ENCODE peak calls at places on chromosomes 3 and 15, in six cellular contexts. Z is IMR-90, B is mesenchymal stem cell, K is H1, L is H9, Y is neuronal stem cell. G is an unnamed sample.

GRCh38 chr3:122350814-122351418 is 25.9 kb downstream of the CSTA start:
- DNase-seq in L (no peak), B (peak; percentile 4), K (no peak), Z (peak; percentile 87), Y (no peak), G (no peak)

GRCh38 chr3:106333911-106334618 is 465.3 kb upstream of the CBLB start:
- DNase-seq in L (no peak), Y (no peak), K (no peak), B (peak; percentile 61), Z (peak; percentile 75), G (peak; percentile 86)

GRCh38 chr3:170760174-170760526 is 109.8 kb downstream of the RPL22L1 start:
- DNase-seq in Y (no peak), B (peak; percentile 42), Z (peak; percentile 40), K (no peak), L (no peak), G (no peak)

GRCh38 chr15:55914446-55914845 is 79.0 kb downstream of the NEDD4 start:
- DNase-seq in Z (no peak), B (peak; percentile 39), L (no peak), Y (no peak), K (no peak), G (no peak)

GRCh38 chr3:109973733-109974132 is 636.4 kb upstream of the DPPA4 start:
- DNase-seq in Z (peak; percentile 15), Y (no peak), L (no peak), B (peak; percentile 10), K (no peak), G (no peak)

GRCh38 chr3:136929984-136930671 is 27.7 kb upstream of the IL20RB start:
- DNase-seq in Y (no peak), Z (peak; percentile 44), B (peak; percentile 63), L (no peak), K (no peak), G (no peak)

GRCh38 chr3:119294889-119295769 is 946 bp downstream of the ARHGAP31 start:
- DNase-seq in K (no peak), L (peak; percentile 57), B (peak; percentile 67), Y (peak; percentile 29), Z (peak; percentile 37), G (peak; percentile 58)

GRCh38 chr3:50255251-50255615 is 13.7 kb upstream of the SEMA3B start:
- DNase-seq in Z (no peak), K (no peak), Y (no peak), L (no peak), B (no peak), G (no peak)

GRCh38 chr15:90358124-90359033 is 6.3 kb downstream of the ZNF774 start:
- DNase-seq in L (no peak), K (no peak), Y (no peak), B (peak; percentile 75), Z (peak; percentile 81), G (peak; percentile 51)

GRCh38 chr15:70794596-70795310 is 31.4 kb upstream of the UACA start:
- DNase-seq in K (no peak), B (peak; percentile 84), Z (peak; percentile 66), Y (no peak), L (no peak), G (no peak)

GRCh38 chr15:101604124-101604874 is 47.9 kb downstream of the TM2D3 start:
- DNase-seq in Y (no peak), B (no peak), K (no peak), Z (no peak), L (no peak), G (no peak)

GRCh38 chr15:96341465-96342142 is 11.1 kb downstream of the NR2F2 start:
- DNase-seq in L (peak; percentile 62), B (peak; percentile 47), Z (no peak), Y (no peak), K (peak; percentile 64), G (no peak)

GRCh38 chr3:190458040-190458439 is 8.3 kb upstream of the TMEM207 start:
- DNase-seq in L (no peak), Y (no peak), B (no peak), K (no peak), Z (no peak), G (peak; percentile 31)

GRCh38 chr15:67743558-67743957 is 81.8 kb upstream of the SKOR1 start:
- DNase-seq in L (no peak), Y (no peak), B (no peak), K (no peak), Z (no peak), G (no peak)

GRCh38 chr3:62870321-62870720 is 4.9 kb downstream of the CADPS start:
- DNase-seq in L (no peak), K (no peak), Y (no peak), Z (peak; percentile 0), B (no peak), G (no peak)

GRCh38 chr15:29938701-29939340 is 116.6 kb upstream of the TJP1 start:
- DNase-seq in Z (peak; percentile 37), B (no peak), L (no peak), Y (no peak), K (no peak), G (no peak)

GRCh38 chr3:58899159-58899952 is 150.5 kb downstream of the CFAP20DC start:
- DNase-seq in B (no peak), Z (no peak), K (peak; percentile 41), Y (no peak), L (peak; percentile 26), G (no peak)

GRCh38 chr3:152396867-152397266 is 128.1 kb downstream of the MBNL1 start:
- DNase-seq in B (no peak), L (no peak), Y (no peak), K (no peak), Z (no peak), G (no peak)

GRCh38 chr3:187211532-187212274 is 14.4 kb downstream of the RTP1 start:
- DNase-seq in Y (no peak), L (no peak), K (no peak), Z (peak; percentile 38), B (no peak), G (no peak)

GRCh38 chr15:89333011-89333860 is 1.4 kb downstream of the POLG start:
- DNase-seq in L (no peak), Z (no peak), B (no peak), Y (no peak), K (no peak), G (no peak)

GRCh38 chr3:188940213-188940914 is 231.4 kb upstream of the TPRG1 start:
- DNase-seq in Y (no peak), K (peak; percentile 8), Z (no peak), B (no peak), L (no peak), G (no peak)

DNA sequence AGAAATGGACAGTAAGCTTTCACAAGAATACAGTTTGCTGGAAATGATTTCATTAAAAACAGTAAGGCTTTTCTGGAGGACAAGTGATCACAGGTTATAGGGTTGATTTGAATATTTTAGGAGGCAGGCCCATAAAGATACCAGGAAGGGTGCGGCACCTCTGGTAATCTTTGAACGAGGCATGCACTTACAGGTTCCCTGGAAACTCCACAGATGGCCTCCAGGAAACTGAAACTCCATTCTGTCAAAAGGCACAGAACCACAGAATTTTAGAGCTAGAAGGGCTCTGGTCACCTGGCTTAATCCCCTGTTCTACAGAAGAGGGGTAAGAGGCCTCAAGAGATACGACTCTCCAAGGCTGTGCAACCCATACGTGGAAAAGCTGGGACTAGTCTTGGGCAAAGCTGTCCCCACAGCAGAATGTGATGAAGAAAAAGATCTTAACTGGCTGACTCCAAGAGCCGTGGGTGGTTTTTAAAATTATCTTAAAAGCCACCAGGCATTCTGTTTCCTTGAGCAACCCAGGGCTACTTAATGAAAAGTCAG is 1.2 kb downstream of the STARD5 start:
- DNase-seq in Z (no peak), Y (no peak), B (no peak), L (no peak), K (no peak), G (no peak)
- H3K9ac ChIP-seq in Z (peak overlapping the region; percentile 28), Y (no peak overlapping the region), B (peak overlapping the region; percentile 93), L (no peak overlapping the region), K (no peak overlapping the region), G (no peak overlapping the region)

GRCh38 chr3:46862689-46863020 is 589 bp downstream of the MYL3 start:
- DNase-seq in L (no peak), K (no peak), Y (no peak), B (no peak), Z (no peak), G (no peak)
- H3K14ac ChIP-seq in L (no peak overlapping the region), K (no peak overlapping the region), Y (no peak overlapping the region), B (no peak overlapping the region), Z (no peak overlapping the region), G (no peak overlapping the region)

GRCh38 chr3:128076465-128076782 is 24.2 kb downstream of the SEC61A1 start:
- DNase-seq in Y (no peak), K (no peak), B (no peak), Z (no peak), L (no peak), G (no peak)

GRCh38 chr3:128073807-128074206 is 21.6 kb downstream of the SEC61A1 start:
- DNase-seq in Y (no peak), K (no peak), Z (no peak), L (no peak), B (no peak), G (no peak)

GRCh38 chr3:128076783-128077624 is 24.8 kb downstream of the SEC61A1 start:
- DNase-seq in Z (no peak), K (no peak), Y (no peak), B (peak; percentile 39), L (no peak), G (no peak)

GRCh38 chr3:128074851-128075515 is 22.7 kb downstream of the SEC61A1 start:
- DNase-seq in B (peak; percentile 42), Z (no peak), Y (no peak), K (no peak), L (no peak), G (no peak)

DNA sequence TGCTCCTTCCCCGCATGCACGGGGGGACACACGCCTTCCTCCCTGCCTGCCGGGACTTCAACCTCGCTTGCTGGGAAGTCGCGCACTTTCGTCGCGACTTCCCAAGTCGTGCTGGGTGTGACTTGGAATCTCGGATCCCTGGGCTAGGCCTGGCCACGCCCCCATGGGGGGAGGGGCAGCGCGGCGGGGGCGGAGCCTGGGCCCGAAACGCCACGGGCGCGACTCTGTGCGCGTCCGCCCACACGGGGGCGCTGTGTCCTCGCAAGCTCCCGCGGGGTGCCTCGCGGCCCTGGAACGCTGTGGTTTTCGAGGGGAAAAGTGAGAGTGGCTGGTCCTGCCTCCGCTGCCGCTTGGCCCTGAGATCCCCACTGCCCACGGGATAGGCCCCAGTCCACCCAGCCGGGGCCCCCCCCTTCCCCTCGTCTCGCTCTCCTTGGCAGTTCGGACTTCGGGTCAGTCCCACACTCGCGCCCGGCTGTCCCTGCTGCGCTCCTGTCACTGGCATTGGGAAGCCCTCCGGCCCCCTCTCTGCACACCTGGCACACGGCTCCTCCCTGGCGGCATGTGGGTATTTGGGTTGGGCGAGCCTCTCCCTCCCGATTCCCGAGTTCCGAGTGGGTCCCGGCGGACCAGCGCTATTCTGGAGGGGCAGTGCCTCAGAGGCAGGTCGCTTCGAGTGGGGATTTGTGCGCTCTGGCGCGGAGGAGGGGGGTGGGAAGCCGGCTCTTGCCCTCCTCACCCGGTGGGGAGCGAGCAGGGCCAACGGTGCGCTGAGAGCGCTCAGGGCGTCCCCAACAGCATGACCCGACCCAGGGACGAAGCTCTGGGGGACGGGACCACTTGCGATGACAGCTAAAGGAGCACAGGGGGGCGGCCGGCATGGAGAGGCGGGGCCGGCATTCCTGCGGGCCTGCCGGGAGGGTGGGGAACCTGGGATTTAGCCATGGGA is 23.6 kb downstream of the SEC61A1 start:
- DNase-seq in K (peak; percentile 100), L (peak; percentile 93), Z (peak; percentile 79), B (peak; percentile 85), Y (peak; percentile 91), G (peak; percentile 93)
- H3K9ac ChIP-seq in K (no peak overlapping the region), L (no peak overlapping the region), Z (no peak overlapping the region), B (peak overlapping the region; percentile 83), Y (peak overlapping the region; percentile 77), G (no peak overlapping the region)

DNA sequence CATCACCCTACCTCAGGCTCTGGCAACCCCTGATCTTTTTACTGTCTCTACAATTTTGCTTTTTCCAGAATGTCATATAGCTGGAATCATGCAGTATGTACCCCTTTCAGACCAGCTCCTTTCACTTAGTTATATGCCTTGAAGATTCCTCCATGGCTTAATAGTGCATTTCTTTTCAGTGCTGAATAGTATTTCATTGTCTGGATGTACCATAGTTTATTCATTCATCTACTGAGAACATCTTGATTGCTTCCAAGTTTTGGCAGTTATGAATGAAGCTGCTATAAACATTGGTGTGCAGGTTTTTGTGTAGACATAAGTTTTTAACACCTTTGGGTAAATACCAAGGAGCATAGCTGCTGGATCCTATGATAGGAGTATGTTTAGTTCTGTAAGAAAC is 50.8 kb upstream of the ANP32A start:
- DNase-seq in L (no peak), Z (no peak), B (no peak), K (no peak), Y (no peak), G (no peak)
- H3K14ac ChIP-seq in L (no peak overlapping the region), Z (no peak overlapping the region), B (no peak overlapping the region), K (no peak overlapping the region), Y (no peak overlapping the region), G (no peak overlapping the region)